ENCODE peak calls at places on chromosomes 6 and 20, in nine cellular contexts. One of them, this sample, is unnamed.
A peak's percentile ranks its signal among the peaks of the same experiment; 100 is the strongest.

GRCh38 chr6:499617-500016 is 108.1 kb downstream of the IRF4 start:
- DNase-seq in NAMALWA: no peak
- DNase-seq in neuronal stem cell: no peak
- DNase-seq in BJ: no peak
- DNase-seq in AG20443: no peak
- DNase-seq in GM23248: no peak
- DNase-seq in NB4: no peak
- DNase-seq in stromal cell of bone marrow: no peak
- DNase-seq in BE2C: no peak
- DNase-seq in this sample: no peak

GRCh38 chr6:141598487-141598886 is 534.2 kb upstream of the GJE1 start:
- DNase-seq in NAMALWA: no peak
- DNase-seq in neuronal stem cell: no peak
- DNase-seq in BJ: no peak
- DNase-seq in AG20443: no peak
- DNase-seq in GM23248: peak; percentile 46
- DNase-seq in NB4: no peak
- DNase-seq in stromal cell of bone marrow: no peak
- DNase-seq in BE2C: no peak
- DNase-seq in this sample: no peak

GRCh38 chr6:48041894-48042293 is 69.1 kb downstream of the PTCHD4 start:
- DNase-seq in NAMALWA: no peak
- DNase-seq in neuronal stem cell: no peak
- DNase-seq in BJ: no peak
- DNase-seq in AG20443: no peak
- DNase-seq in GM23248: no peak
- DNase-seq in NB4: no peak
- DNase-seq in stromal cell of bone marrow: no peak
- DNase-seq in BE2C: no peak
- DNase-seq in this sample: no peak

GRCh38 chr6:73028124-73028766 is 197.1 kb downstream of the KHDC1L start:
- DNase-seq in NAMALWA: no peak
- DNase-seq in neuronal stem cell: no peak
- DNase-seq in BJ: no peak
- DNase-seq in AG20443: no peak
- DNase-seq in GM23248: no peak
- DNase-seq in NB4: peak; percentile 13
- DNase-seq in stromal cell of bone marrow: no peak
- DNase-seq in BE2C: no peak
- DNase-seq in this sample: peak; percentile 60

GRCh38 chr20:7302256-7302655 is 534.8 kb downstream of the BMP2 start:
- DNase-seq in NAMALWA: no peak
- DNase-seq in neuronal stem cell: peak; percentile 17
- DNase-seq in BJ: no peak
- DNase-seq in AG20443: no peak
- DNase-seq in GM23248: no peak
- DNase-seq in NB4: no peak
- DNase-seq in stromal cell of bone marrow: no peak
- DNase-seq in BE2C: no peak
- DNase-seq in this sample: no peak

GRCh38 chr6:20366082-20366834 is 35.4 kb upstream of the E2F3 start:
- DNase-seq in NAMALWA: no peak
- DNase-seq in neuronal stem cell: no peak
- DNase-seq in BJ: no peak
- DNase-seq in AG20443: no peak
- DNase-seq in GM23248: no peak
- DNase-seq in NB4: peak; percentile 85
- DNase-seq in stromal cell of bone marrow: no peak
- DNase-seq in BE2C: no peak
- DNase-seq in this sample: no peak

GRCh38 chr20:35463455-35464300 is 8.3 kb downstream of the CEP250 start:
- DNase-seq in NAMALWA: peak; percentile 85
- DNase-seq in neuronal stem cell: peak; percentile 70
- DNase-seq in BJ: no peak
- DNase-seq in AG20443: peak; percentile 77
- DNase-seq in GM23248: peak; percentile 80
- DNase-seq in NB4: peak; percentile 80
- DNase-seq in stromal cell of bone marrow: peak; percentile 37
- DNase-seq in BE2C: peak; percentile 71
- DNase-seq in this sample: peak; percentile 19

GRCh38 chr6:33375143-33375649 is 16.4 kb upstream of the KIFC1 start:
- DNase-seq in NAMALWA: no peak
- DNase-seq in neuronal stem cell: no peak
- DNase-seq in BJ: peak; percentile 40
- DNase-seq in AG20443: peak; percentile 43
- DNase-seq in GM23248: peak; percentile 92
- DNase-seq in NB4: peak; percentile 60
- DNase-seq in stromal cell of bone marrow: peak; percentile 91
- DNase-seq in BE2C: no peak
- DNase-seq in this sample: peak; percentile 52

GRCh38 chr6:168299541-168300511 is 19.8 kb downstream of the DACT2 start:
- DNase-seq in NAMALWA: no peak
- DNase-seq in neuronal stem cell: no peak
- DNase-seq in BJ: no peak
- DNase-seq in AG20443: no peak
- DNase-seq in GM23248: no peak
- DNase-seq in NB4: no peak
- DNase-seq in stromal cell of bone marrow: no peak
- DNase-seq in BE2C: no peak
- DNase-seq in this sample: no peak

GRCh38 chr6:138432063-138432356 is 28.0 kb downstream of the HEBP2 start:
- DNase-seq in NAMALWA: no peak
- DNase-seq in neuronal stem cell: no peak
- DNase-seq in BJ: no peak
- DNase-seq in AG20443: no peak
- DNase-seq in GM23248: no peak
- DNase-seq in NB4: no peak
- DNase-seq in stromal cell of bone marrow: no peak
- DNase-seq in BE2C: no peak
- DNase-seq in this sample: no peak

GRCh38 chr6:101539510-101540245 is 146.2 kb downstream of the GRIK2 start:
- DNase-seq in NAMALWA: no peak
- DNase-seq in neuronal stem cell: no peak
- DNase-seq in BJ: peak; percentile 39
- DNase-seq in AG20443: peak; percentile 27
- DNase-seq in GM23248: peak; percentile 54
- DNase-seq in NB4: no peak
- DNase-seq in stromal cell of bone marrow: no peak
- DNase-seq in BE2C: no peak
- DNase-seq in this sample: no peak